ENCODE peak calls at places on chromosomes 16 and 17, in five cellular contexts. G is neural crest cell; D is activated CD4-positive, alpha-beta T cell treated with anti-CD3 and anti-CD28 coated beads for 24 hours; U is cardiac fibroblast; A is T-helper 17 cell. K is an unnamed sample.

GRCh38 chr16:6804461-6804860 is 528.2 kb upstream of the RBFOX1 start:
- DNase-seq in G (no peak), D (no peak), U (no peak), A (no peak), K (no peak)

GRCh38 chr17:64384253-64385186 is 6.1 kb downstream of the PECAM1 start:
- DNase-seq in G (no peak), D (no peak), U (no peak), A (no peak), K (no peak)

GRCh38 chr17:62875296-62875695 is 67.2 kb upstream of the MARCHF10 start:
- DNase-seq in G (no peak), D (no peak), U (no peak), A (no peak), K (no peak)

GRCh38 chr16:85419503-85420408 is 193.4 kb upstream of the GSE1 start:
- DNase-seq in G (no peak), D (no peak), U (no peak), A (no peak), K (no peak)

GRCh38 chr17:10285896-10286295 is 86.9 kb downstream of the MYH13 start:
- DNase-seq in G (no peak), D (no peak), U (no peak), A (no peak), K (no peak)

GRCh38 chr17:37118738-37119137 is 170.0 kb downstream of the AATF start:
- DNase-seq in G (no peak), D (no peak), U (peak; percentile 21), A (no peak), K (no peak)

GRCh38 chr17:73474370-73474988 is 162.7 kb upstream of the CDC42EP4 start:
- DNase-seq in G (no peak), D (no peak), U (peak; percentile 75), A (no peak), K (no peak)

GRCh38 chr16:86387461-86388440 is 122.6 kb upstream of the FOXF1 start:
- DNase-seq in G (no peak), D (no peak), U (peak; percentile 96), A (no peak), K (no peak)

GRCh38 chr17:73566905-73567782 is 77.1 kb downstream of the SDK2 start:
- DNase-seq in G (no peak), D (no peak), U (no peak), A (no peak), K (no peak)

GRCh38 chr16:89193021-89193575 is 7.2 kb downstream of the SLC22A31 start:
- DNase-seq in G (no peak), D (no peak), U (peak; percentile 97), A (no peak), K (no peak)

GRCh38 chr16:28274676-28275075 is 17.6 kb upstream of the SBK1 start:
- DNase-seq in G (no peak), D (no peak), U (no peak), A (no peak), K (no peak)

GRCh38 chr16:64362193-64362592 is 759.7 kb downstream of the CDH11 start:
- DNase-seq in G (no peak), D (no peak), U (no peak), A (no peak), K (no peak)

GRCh38 chr16:49833055-49833454 is 22.9 kb downstream of the ZNF423 start:
- DNase-seq in G (no peak), D (no peak), U (peak; percentile 83), A (no peak), K (no peak)

GRCh38 chr16:51951668-51952298 is 595.2 kb downstream of the TOX3 start:
- DNase-seq in G (no peak), D (no peak), U (no peak), A (no peak), K (no peak)

GRCh38 chr16:82456683-82457082 is 170.1 kb upstream of the CDH13 start:
- DNase-seq in G (peak; percentile 57), D (peak; percentile 23), U (peak; percentile 54), A (no peak), K (peak; percentile 14)

GRCh38 chr16:29877266-29877961 is 14.4 kb upstream of the CDIPT start:
- DNase-seq in G (no peak), D (peak; percentile 54), U (peak; percentile 32), A (no peak), K (no peak)

GRCh38 chr17:46732754-46733398 is 85.6 kb downstream of the WNT3 start:
- DNase-seq in G (peak; percentile 51), D (no peak), U (no peak), A (no peak), K (no peak)

GRCh38 chr17:31559647-31560501 is 168.4 kb downstream of the RAB11FIP4 start:
- DNase-seq in G (no peak), D (no peak), U (no peak), A (no peak), K (no peak)

GRCh38 chr17:57832299-57832698 is 17.5 kb downstream of the MRPS23 start:
- DNase-seq in G (no peak), D (no peak), U (no peak), A (no peak), K (no peak)

GRCh38 chr17:9220466-9221230 is 199.3 kb downstream of the NTN1 start:
- DNase-seq in G (peak; percentile 60), D (no peak), U (no peak), A (no peak), K (no peak)

GRCh38 chr17:73520369-73520761 is 123.9 kb downstream of the SDK2 start:
- DNase-seq in G (no peak), D (no peak), U (no peak), A (no peak), K (no peak)

GRCh38 chr16:86923656-86924055 is 345.3 kb downstream of the FOXL1 start:
- DNase-seq in G (no peak), D (no peak), U (no peak), A (no peak), K (no peak)

GRCh38 chr17:17581509-17581908 is 10.0 kb downstream of the PEMT start:
- DNase-seq in G (no peak), D (no peak), U (no peak), A (no peak), K (no peak)

GRCh38 chr17:7211512-7212277 is 7.9 kb downstream of the DLG4 start:
- DNase-seq in G (no peak), D (no peak), U (no peak), A (no peak), K (no peak)

GRCh38 chr16:80029381-80029630 is 428.8 kb upstream of the MAF start:
- DNase-seq in G (no peak), D (no peak), U (no peak), A (no peak), K (no peak)

K was measured in GM18507.